ENCODE peak calls at places on chromosomes 12 and 14, in five cellular contexts. X is CD8-positive, alpha-beta memory T cell; G is OCI-M1; U is nucleus accumbens; I is fibroblast of gingiva. P is an unnamed sample.

GRCh38 chr12:103077108-103077773 is 119.8 kb downstream of the ASCL1 start:
- DNase-seq in G (no peak), X (no peak), I (no peak), U (no peak), P (no peak)

GRCh38 chr12:127078577-127079350 is 1188.2 kb upstream of the TMEM132C start:
- DNase-seq in U (no peak), I (peak), X (no peak), G (no peak), P (no peak)

GRCh38 chr12:51522696-51523095 is 68.3 kb upstream of the SCN8A start:
- DNase-seq in I (no peak), U (no peak), X (no peak), G (peak), P (no peak)

GRCh38 chr14:61153914-61154545 is 127.1 kb downstream of the TMEM30B start:
- DNase-seq in U (no peak), G (no peak), I (no peak), X (no peak), P (peak)

GRCh38 chr12:109967383-109968031 is 28.7 kb downstream of the GIT2 start:
- DNase-seq in G (no peak), U (no peak), X (no peak), I (no peak), P (no peak)

GRCh38 chr14:106210650-106211049 is 684.3 kb downstream of the TMEM121 start:
- DNase-seq in I (no peak), U (no peak), G (peak), X (no peak), P (no peak)

GRCh38 chr12:33116284-33116683 is 219.7 kb upstream of the PKP2 start:
- DNase-seq in U (no peak), I (no peak), G (no peak), X (no peak), P (no peak)

GRCh38 chr12:66688836-66689439 is 10.1 kb upstream of the GRIP1 start:
- DNase-seq in X (no peak), I (no peak), U (no peak), G (peak), P (peak)

GRCh38 chr14:63890553-63890952 is 37.7 kb downstream of the SYNE2 start:
- DNase-seq in X (no peak), G (no peak), U (no peak), I (no peak), P (no peak)

GRCh38 chr12:116194935-116195431 is 82.5 kb downstream of the MED13L start:
- DNase-seq in X (peak), U (no peak), I (no peak), G (peak), P (no peak)